ENCODE peak calls at places on chromosomes 16 and 17, in seven cellular contexts. One of them, this sample, is unnamed.

GRCh38 chr17:80755650-80756405 is 211.2 kb downstream of the RPTOR start:
- DNase-seq in HCT116: no peak
- DNase-seq in K562: peak
- DNase-seq in HepG2: no peak
- DNase-seq in H1: no peak
- DNase-seq in SK-N-SH: no peak
- DNase-seq in GM12878: no peak
- DNase-seq in this sample: no peak

GRCh38 chr16:67279296-67280089 is at the start of gene PLEKHG4:
- DNase-seq in HCT116: peak
- DNase-seq in K562: no peak
- DNase-seq in HepG2: peak
- DNase-seq in H1: peak
- DNase-seq in SK-N-SH: peak
- DNase-seq in GM12878: peak
- DNase-seq in this sample: peak

GRCh38 chr17:43309505-43310329 is 75.9 kb upstream of the RNU2-1 start:
- DNase-seq in HCT116: no peak
- DNase-seq in K562: no peak
- DNase-seq in HepG2: no peak
- DNase-seq in H1: peak
- DNase-seq in SK-N-SH: no peak
- DNase-seq in GM12878: no peak
- DNase-seq in this sample: no peak

GRCh38 chr16:89602952-89603590 is 10.4 kb upstream of the DPEP1 start:
- DNase-seq in HCT116: no peak
- DNase-seq in K562: no peak
- DNase-seq in HepG2: no peak
- DNase-seq in H1: no peak
- DNase-seq in SK-N-SH: no peak
- DNase-seq in GM12878: no peak
- DNase-seq in this sample: no peak

GRCh38 chr16:84825896-84826557 is 6.2 kb downstream of the CRISPLD2 start:
- DNase-seq in HCT116: no peak
- DNase-seq in K562: no peak
- DNase-seq in HepG2: no peak
- DNase-seq in H1: no peak
- DNase-seq in SK-N-SH: no peak
- DNase-seq in GM12878: no peak
- DNase-seq in this sample: no peak

GRCh38 chr17:10550014-10550413 is 556 bp upstream of the MYH2 start:
- DNase-seq in HCT116: no peak
- DNase-seq in K562: no peak
- DNase-seq in HepG2: no peak
- DNase-seq in H1: no peak
- DNase-seq in SK-N-SH: no peak
- DNase-seq in GM12878: no peak
- DNase-seq in this sample: no peak

GRCh38 chr17:42135664-42136653 is 13.4 kb downstream of the HSPB9 start:
- DNase-seq in HCT116: peak
- DNase-seq in K562: no peak
- DNase-seq in HepG2: peak
- DNase-seq in H1: no peak
- DNase-seq in SK-N-SH: no peak
- DNase-seq in GM12878: no peak
- DNase-seq in this sample: no peak

GRCh38 chr16:79714440-79714839 is 113.9 kb upstream of the MAF start:
- DNase-seq in HCT116: no peak
- DNase-seq in K562: no peak
- DNase-seq in HepG2: no peak
- DNase-seq in H1: no peak
- DNase-seq in SK-N-SH: no peak
- DNase-seq in GM12878: no peak
- DNase-seq in this sample: no peak

GRCh38 chr16:81527477-81528178 is 83.0 kb downstream of the CMIP start:
- DNase-seq in HCT116: no peak
- DNase-seq in K562: no peak
- DNase-seq in HepG2: no peak
- DNase-seq in H1: no peak
- DNase-seq in SK-N-SH: no peak
- DNase-seq in GM12878: no peak
- DNase-seq in this sample: no peak

GRCh38 chr16:78976212-78976611 is 624.3 kb downstream of the MAF start:
- DNase-seq in HCT116: no peak
- DNase-seq in K562: no peak
- DNase-seq in HepG2: no peak
- DNase-seq in H1: no peak
- DNase-seq in SK-N-SH: no peak
- DNase-seq in GM12878: no peak
- DNase-seq in this sample: no peak

GRCh38 chr17:6483507-6483906 is 39.3 kb downstream of the PIMREG start:
- DNase-seq in HCT116: no peak
- DNase-seq in K562: no peak
- DNase-seq in HepG2: no peak
- DNase-seq in H1: no peak
- DNase-seq in SK-N-SH: no peak
- DNase-seq in GM12878: no peak
- DNase-seq in this sample: no peak

GRCh38 chr16:9929836-9930235 is 252.4 kb downstream of the GRIN2A start:
- DNase-seq in HCT116: no peak
- DNase-seq in K562: no peak
- DNase-seq in HepG2: no peak
- DNase-seq in H1: no peak
- DNase-seq in SK-N-SH: no peak
- DNase-seq in GM12878: no peak
- DNase-seq in this sample: no peak

GRCh38 chr17:75142236-75142971 is 10.9 kb upstream of the NT5C start:
- DNase-seq in HCT116: no peak
- DNase-seq in K562: no peak
- DNase-seq in HepG2: no peak
- DNase-seq in H1: no peak
- DNase-seq in SK-N-SH: no peak
- DNase-seq in GM12878: no peak
- DNase-seq in this sample: no peak

GRCh38 chr17:760371-760770 is 8.3 kb upstream of the GEMIN4 start:
- DNase-seq in HCT116: no peak
- DNase-seq in K562: no peak
- DNase-seq in HepG2: no peak
- DNase-seq in H1: no peak
- DNase-seq in SK-N-SH: no peak
- DNase-seq in GM12878: no peak
- DNase-seq in this sample: no peak

GRCh38 chr16:31138621-31139578 is 3.4 kb upstream of the PRSS8 start:
- DNase-seq in HCT116: peak
- DNase-seq in K562: no peak
- DNase-seq in HepG2: peak
- DNase-seq in H1: peak
- DNase-seq in SK-N-SH: peak
- DNase-seq in GM12878: no peak
- DNase-seq in this sample: peak

GRCh38 chr17:61551255-61551742 is 39.7 kb downstream of the NACA2 start:
- DNase-seq in HCT116: peak
- DNase-seq in K562: peak
- DNase-seq in HepG2: peak
- DNase-seq in H1: no peak
- DNase-seq in SK-N-SH: peak
- DNase-seq in GM12878: no peak
- DNase-seq in this sample: peak

GRCh38 chr17:78925662-78926555 is 722 bp upstream of the TIMP2 start:
- DNase-seq in HCT116: no peak
- DNase-seq in K562: no peak
- DNase-seq in HepG2: peak
- DNase-seq in H1: peak
- DNase-seq in SK-N-SH: peak
- DNase-seq in GM12878: no peak
- DNase-seq in this sample: no peak

GRCh38 chr17:64025732-64026294 is 5.4 kb upstream of the ICAM2 start:
- DNase-seq in HCT116: peak
- DNase-seq in K562: peak
- DNase-seq in HepG2: peak
- DNase-seq in H1: peak
- DNase-seq in SK-N-SH: peak
- DNase-seq in GM12878: peak
- DNase-seq in this sample: no peak

GRCh38 chr16:678858-679807 is 1.1 kb upstream of the STUB1 start:
- DNase-seq in HCT116: no peak
- DNase-seq in K562: peak
- DNase-seq in HepG2: peak
- DNase-seq in H1: peak
- DNase-seq in SK-N-SH: peak
- DNase-seq in GM12878: no peak
- DNase-seq in this sample: peak

GRCh38 chr16:89193021-89193575 is 7.2 kb downstream of the SLC22A31 start:
- DNase-seq in HCT116: peak
- DNase-seq in K562: peak
- DNase-seq in HepG2: peak
- DNase-seq in H1: peak
- DNase-seq in SK-N-SH: peak
- DNase-seq in GM12878: no peak
- DNase-seq in this sample: peak

GRCh38 chr17:57986841-57987581 is 1.0 kb downstream of the VEZF1 start:
- DNase-seq in HCT116: no peak
- DNase-seq in K562: no peak
- DNase-seq in HepG2: peak
- DNase-seq in H1: no peak
- DNase-seq in SK-N-SH: no peak
- DNase-seq in GM12878: no peak
- DNase-seq in this sample: peak

GRCh38 chr16:27241658-27242057 is 26.9 kb downstream of the NSMCE1 start:
- DNase-seq in HCT116: no peak
- DNase-seq in K562: no peak
- DNase-seq in HepG2: no peak
- DNase-seq in H1: no peak
- DNase-seq in SK-N-SH: no peak
- DNase-seq in GM12878: no peak
- DNase-seq in this sample: no peak

GRCh38 chr17:36550491-36551417 is 6.0 kb downstream of the GGNBP2 start:
- DNase-seq in HCT116: no peak
- DNase-seq in K562: no peak
- DNase-seq in HepG2: no peak
- DNase-seq in H1: no peak
- DNase-seq in SK-N-SH: no peak
- DNase-seq in GM12878: peak
- DNase-seq in this sample: no peak

GRCh38 chr17:36547776-36548175 is 3.1 kb downstream of the GGNBP2 start:
- DNase-seq in HCT116: no peak
- DNase-seq in K562: no peak
- DNase-seq in HepG2: no peak
- DNase-seq in H1: peak
- DNase-seq in SK-N-SH: no peak
- DNase-seq in GM12878: no peak
- DNase-seq in this sample: no peak

GRCh38 chr17:36553459-36553858 is 8.7 kb downstream of the GGNBP2 start:
- DNase-seq in HCT116: no peak
- DNase-seq in K562: no peak
- DNase-seq in HepG2: no peak
- DNase-seq in H1: no peak
- DNase-seq in SK-N-SH: no peak
- DNase-seq in GM12878: no peak
- DNase-seq in this sample: no peak
- TF ChIP-seq JUND in HCT116: no peak
- TF ChIP-seq JUND in K562: no peak
- TF ChIP-seq JUND in HepG2: no peak
- TF ChIP-seq JUND in H1: no peak
- TF ChIP-seq JUND in SK-N-SH: no peak
- TF ChIP-seq JUND in GM12878: no peak
- TF ChIP-seq JUND in this sample: no peak

GRCh38 chr17:14580494-14580893 is 279.6 kb downstream of the HS3ST3B1 start:
- DNase-seq in HCT116: no peak
- DNase-seq in K562: no peak
- DNase-seq in HepG2: no peak
- DNase-seq in H1: no peak
- DNase-seq in SK-N-SH: no peak
- DNase-seq in GM12878: no peak
- DNase-seq in this sample: no peak

GRCh38 chr17:14581181-14581830 is 280.4 kb downstream of the HS3ST3B1 start:
- DNase-seq in HCT116: no peak
- DNase-seq in K562: no peak
- DNase-seq in HepG2: no peak
- DNase-seq in H1: no peak
- DNase-seq in SK-N-SH: no peak
- DNase-seq in GM12878: no peak
- DNase-seq in this sample: no peak

GRCh38 chr17:14582996-14583395 is 282.1 kb downstream of the HS3ST3B1 start:
- DNase-seq in HCT116: no peak
- DNase-seq in K562: no peak
- DNase-seq in HepG2: no peak
- DNase-seq in H1: no peak
- DNase-seq in SK-N-SH: no peak
- DNase-seq in GM12878: no peak
- DNase-seq in this sample: no peak

GRCh38 chr17:14575349-14575966 is 274.6 kb downstream of the HS3ST3B1 start:
- DNase-seq in HCT116: no peak
- DNase-seq in K562: no peak
- DNase-seq in HepG2: peak
- DNase-seq in H1: no peak
- DNase-seq in SK-N-SH: no peak
- DNase-seq in GM12878: no peak
- DNase-seq in this sample: no peak

DNA sequence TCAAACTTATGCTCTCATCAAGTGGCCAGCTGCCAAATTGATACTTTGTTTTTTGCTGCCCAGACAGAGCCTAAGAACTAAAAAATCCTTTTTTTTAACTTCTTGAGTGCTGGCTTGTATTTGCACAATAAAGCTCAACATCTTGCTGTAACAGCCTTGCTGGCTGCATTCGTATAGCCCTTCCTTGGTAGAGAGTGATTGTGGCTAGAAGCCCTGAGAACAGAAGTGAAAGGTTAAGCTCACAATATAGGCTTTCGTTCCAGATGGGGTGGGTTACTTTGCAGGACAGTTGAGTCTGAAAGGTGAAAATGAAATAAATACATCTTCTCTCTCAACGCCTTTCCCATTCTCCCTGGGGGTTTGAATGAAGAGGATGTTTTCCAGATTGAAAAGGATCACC is 278.8 kb downstream of the HS3ST3B1 start:
- DNase-seq in HCT116: no peak
- DNase-seq in K562: no peak
- DNase-seq in HepG2: no peak
- DNase-seq in H1: no peak
- DNase-seq in SK-N-SH: no peak
- DNase-seq in GM12878: no peak
- DNase-seq in this sample: no peak
- TF ChIP-seq JUND in HCT116: no peak
- TF ChIP-seq JUND in K562: no peak
- TF ChIP-seq JUND in HepG2: no peak
- TF ChIP-seq JUND in H1: no peak
- TF ChIP-seq JUND in SK-N-SH: no peak
- TF ChIP-seq JUND in GM12878: no peak
- TF ChIP-seq JUND in this sample: no peak

GRCh38 chr17:3418222-3418621 is 7.1 kb downstream of the OR3A3 start:
- DNase-seq in HCT116: no peak
- DNase-seq in K562: no peak
- DNase-seq in HepG2: no peak
- DNase-seq in H1: no peak
- DNase-seq in SK-N-SH: no peak
- DNase-seq in GM12878: no peak
- DNase-seq in this sample: no peak
- TF ChIP-seq JUND in HCT116: no peak
- TF ChIP-seq JUND in K562: no peak
- TF ChIP-seq JUND in HepG2: no peak
- TF ChIP-seq JUND in H1: no peak
- TF ChIP-seq JUND in SK-N-SH: no peak
- TF ChIP-seq JUND in GM12878: no peak
- TF ChIP-seq JUND in this sample: no peak

GRCh38 chr16:70638814-70639792 is 7.3 kb upstream of the IL34 start:
- DNase-seq in HCT116: no peak
- DNase-seq in K562: no peak
- DNase-seq in HepG2: peak
- DNase-seq in H1: no peak
- DNase-seq in SK-N-SH: peak
- DNase-seq in GM12878: no peak
- DNase-seq in this sample: no peak
- TF ChIP-seq JUND in HCT116: no peak
- TF ChIP-seq JUND in K562: no peak
- TF ChIP-seq JUND in HepG2: peak
- TF ChIP-seq JUND in H1: no peak
- TF ChIP-seq JUND in SK-N-SH: no peak
- TF ChIP-seq JUND in GM12878: no peak
- TF ChIP-seq JUND in this sample: no peak